ENCODE peak calls at places on chromosomes 16 and 17, in eight cellular contexts. One of them, this sample, is unnamed.
A peak's percentile ranks its signal among the peaks of the same experiment; 100 is the strongest.

GRCh38 chr17:66829883-66830282 is 5.0 kb upstream of the CACNG5 start:
- DNase-seq in breast epithelium: no peak
- DNase-seq in HCT116: no peak
- DNase-seq in lung: no peak
- DNase-seq in mucosa of descending colon: no peak
- DNase-seq in brain microvascular endothelial cell: no peak
- DNase-seq in cardiac fibroblast: no peak
- DNase-seq in colonic mucosa: no peak
- DNase-seq in this sample: no peak

GRCh38 chr17:50728112-50728429 is 8.7 kb downstream of the LUC7L3 start:
- DNase-seq in breast epithelium: no peak
- DNase-seq in HCT116: no peak
- DNase-seq in lung: no peak
- DNase-seq in mucosa of descending colon: no peak
- DNase-seq in brain microvascular endothelial cell: no peak
- DNase-seq in cardiac fibroblast: no peak
- DNase-seq in colonic mucosa: no peak
- DNase-seq in this sample: no peak

GRCh38 chr16:1037023-1037933 is 35.3 kb upstream of the SSTR5 start:
- DNase-seq in breast epithelium: no peak
- DNase-seq in HCT116: no peak
- DNase-seq in lung: no peak
- DNase-seq in mucosa of descending colon: no peak
- DNase-seq in brain microvascular endothelial cell: no peak
- DNase-seq in cardiac fibroblast: peak; percentile 18
- DNase-seq in colonic mucosa: no peak
- DNase-seq in this sample: peak; percentile 4

GRCh38 chr16:61146429-61146828 is 889.8 kb downstream of the CDH8 start:
- DNase-seq in breast epithelium: no peak
- DNase-seq in HCT116: no peak
- DNase-seq in lung: no peak
- DNase-seq in mucosa of descending colon: no peak
- DNase-seq in brain microvascular endothelial cell: no peak
- DNase-seq in cardiac fibroblast: no peak
- DNase-seq in colonic mucosa: no peak
- DNase-seq in this sample: no peak

GRCh38 chr16:30893744-30894539 is at the start of gene BCL7C:
- DNase-seq in breast epithelium: peak; percentile 89
- DNase-seq in HCT116: peak; percentile 65
- DNase-seq in lung: peak; percentile 93
- DNase-seq in mucosa of descending colon: peak; percentile 96
- DNase-seq in brain microvascular endothelial cell: peak; percentile 62
- DNase-seq in cardiac fibroblast: peak; percentile 82
- DNase-seq in colonic mucosa: peak; percentile 95
- DNase-seq in this sample: peak; percentile 92

GRCh38 chr16:31331141-31331764 is 23.7 kb upstream of the ITGAX start:
- DNase-seq in breast epithelium: no peak
- DNase-seq in HCT116: no peak
- DNase-seq in lung: no peak
- DNase-seq in mucosa of descending colon: no peak
- DNase-seq in brain microvascular endothelial cell: no peak
- DNase-seq in cardiac fibroblast: no peak
- DNase-seq in colonic mucosa: no peak
- DNase-seq in this sample: no peak

GRCh38 chr17:72353502-72353901 is 232.7 kb downstream of the SOX9 start:
- DNase-seq in breast epithelium: no peak
- DNase-seq in HCT116: no peak
- DNase-seq in lung: no peak
- DNase-seq in mucosa of descending colon: no peak
- DNase-seq in brain microvascular endothelial cell: no peak
- DNase-seq in cardiac fibroblast: no peak
- DNase-seq in colonic mucosa: no peak
- DNase-seq in this sample: no peak

GRCh38 chr17:45046536-45047125 is 4.8 kb downstream of the DCAKD start:
- DNase-seq in breast epithelium: no peak
- DNase-seq in HCT116: no peak
- DNase-seq in lung: no peak
- DNase-seq in mucosa of descending colon: no peak
- DNase-seq in brain microvascular endothelial cell: no peak
- DNase-seq in cardiac fibroblast: peak; percentile 67
- DNase-seq in colonic mucosa: no peak
- DNase-seq in this sample: no peak

GRCh38 chr16:11396241-11397048 is 51.2 kb downstream of the RMI2 start:
- DNase-seq in breast epithelium: peak; percentile 44
- DNase-seq in HCT116: no peak
- DNase-seq in lung: peak; percentile 74
- DNase-seq in mucosa of descending colon: no peak
- DNase-seq in brain microvascular endothelial cell: peak; percentile 49
- DNase-seq in cardiac fibroblast: peak; percentile 61
- DNase-seq in colonic mucosa: peak; percentile 73
- DNase-seq in this sample: peak; percentile 68

GRCh38 chr16:88039591-88039990 is 88.4 kb downstream of the BANP start:
- DNase-seq in breast epithelium: no peak
- DNase-seq in HCT116: no peak
- DNase-seq in lung: no peak
- DNase-seq in mucosa of descending colon: no peak
- DNase-seq in brain microvascular endothelial cell: no peak
- DNase-seq in cardiac fibroblast: no peak
- DNase-seq in colonic mucosa: no peak
- DNase-seq in this sample: no peak

GRCh38 chr17:48563385-48563838 is 14.7 kb downstream of the HOXB4 start:
- DNase-seq in breast epithelium: no peak
- DNase-seq in HCT116: no peak
- DNase-seq in lung: no peak
- DNase-seq in mucosa of descending colon: no peak
- DNase-seq in brain microvascular endothelial cell: no peak
- DNase-seq in cardiac fibroblast: no peak
- DNase-seq in colonic mucosa: no peak
- DNase-seq in this sample: no peak

GRCh38 chr17:48564200-48565023 is 13.7 kb downstream of the HOXB4 start:
- DNase-seq in breast epithelium: no peak
- DNase-seq in HCT116: no peak
- DNase-seq in lung: no peak
- DNase-seq in mucosa of descending colon: no peak
- DNase-seq in brain microvascular endothelial cell: no peak
- DNase-seq in cardiac fibroblast: no peak
- DNase-seq in colonic mucosa: no peak
- DNase-seq in this sample: no peak

GRCh38 chr17:48561894-48562810 is 16.0 kb downstream of the HOXB4 start:
- DNase-seq in breast epithelium: no peak
- DNase-seq in HCT116: no peak
- DNase-seq in lung: no peak
- DNase-seq in mucosa of descending colon: no peak
- DNase-seq in brain microvascular endothelial cell: no peak
- DNase-seq in cardiac fibroblast: no peak
- DNase-seq in colonic mucosa: no peak
- DNase-seq in this sample: no peak

GRCh38 chr17:48563867-48564199 is 14.3 kb downstream of the HOXB4 start:
- DNase-seq in breast epithelium: no peak
- DNase-seq in HCT116: no peak
- DNase-seq in lung: no peak
- DNase-seq in mucosa of descending colon: no peak
- DNase-seq in brain microvascular endothelial cell: no peak
- DNase-seq in cardiac fibroblast: no peak
- DNase-seq in colonic mucosa: no peak
- DNase-seq in this sample: no peak

GRCh38 chr17:48562934-48563333 is 15.2 kb downstream of the HOXB4 start:
- DNase-seq in breast epithelium: no peak
- DNase-seq in HCT116: no peak
- DNase-seq in lung: no peak
- DNase-seq in mucosa of descending colon: no peak
- DNase-seq in brain microvascular endothelial cell: no peak
- DNase-seq in cardiac fibroblast: no peak
- DNase-seq in colonic mucosa: no peak
- DNase-seq in this sample: no peak
- TF ChIP-seq CTCF in breast epithelium: no peak
- TF ChIP-seq CTCF in HCT116: no peak
- TF ChIP-seq CTCF in lung: no peak
- TF ChIP-seq CTCF in mucosa of descending colon: no peak
- TF ChIP-seq CTCF in brain microvascular endothelial cell: no peak
- TF ChIP-seq CTCF in cardiac fibroblast: no peak
- TF ChIP-seq CTCF in colonic mucosa: no peak
- TF ChIP-seq CTCF in this sample: no peak

GRCh38 chr16:55711959-55712876 is 56.4 kb downstream of the SLC6A2 start:
- DNase-seq in breast epithelium: no peak
- DNase-seq in HCT116: peak; percentile 31
- DNase-seq in lung: peak; percentile 69
- DNase-seq in mucosa of descending colon: no peak
- DNase-seq in brain microvascular endothelial cell: peak; percentile 53
- DNase-seq in cardiac fibroblast: peak; percentile 63
- DNase-seq in colonic mucosa: peak; percentile 49
- DNase-seq in this sample: peak; percentile 55
- TF ChIP-seq CTCF in breast epithelium: peak; percentile 68
- TF ChIP-seq CTCF in HCT116: peak; percentile 68
- TF ChIP-seq CTCF in lung: peak; percentile 51
- TF ChIP-seq CTCF in mucosa of descending colon: no peak
- TF ChIP-seq CTCF in brain microvascular endothelial cell: peak; percentile 78
- TF ChIP-seq CTCF in cardiac fibroblast: peak; percentile 60
- TF ChIP-seq CTCF in colonic mucosa: peak; percentile 39
- TF ChIP-seq CTCF in this sample: peak; percentile 67

DNA sequence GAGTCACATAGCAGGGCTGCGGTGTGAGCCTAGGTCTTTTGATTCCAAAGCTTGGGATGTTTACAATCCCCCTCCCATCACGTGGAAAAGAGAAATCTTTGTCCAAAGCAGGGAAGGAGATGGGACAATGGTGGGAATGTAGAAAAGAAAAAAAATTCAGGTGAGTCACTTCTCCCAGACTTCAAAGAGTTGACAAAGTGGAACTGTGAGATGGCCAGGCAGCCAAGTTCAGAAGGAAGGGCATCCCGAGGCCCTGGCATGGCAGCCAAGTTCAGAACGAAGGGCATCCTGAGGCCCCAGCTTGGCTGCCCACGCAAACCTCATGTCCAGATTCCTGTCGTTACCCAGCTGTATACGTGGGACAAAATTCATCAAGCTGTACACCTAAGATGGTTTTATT is 47.5 kb downstream of the FOXL1 start:
- DNase-seq in breast epithelium: peak; percentile 54
- DNase-seq in HCT116: no peak
- DNase-seq in lung: no peak
- DNase-seq in mucosa of descending colon: no peak
- DNase-seq in brain microvascular endothelial cell: no peak
- DNase-seq in cardiac fibroblast: no peak
- DNase-seq in colonic mucosa: no peak
- DNase-seq in this sample: no peak
- TF ChIP-seq CTCF in breast epithelium: no peak
- TF ChIP-seq CTCF in HCT116: no peak
- TF ChIP-seq CTCF in lung: no peak
- TF ChIP-seq CTCF in mucosa of descending colon: no peak
- TF ChIP-seq CTCF in brain microvascular endothelial cell: no peak
- TF ChIP-seq CTCF in cardiac fibroblast: no peak
- TF ChIP-seq CTCF in colonic mucosa: no peak
- TF ChIP-seq CTCF in this sample: no peak

GRCh38 chr16:89168381-89169189 is 3.0 kb upstream of the CDH15 start:
- DNase-seq in breast epithelium: no peak
- DNase-seq in HCT116: no peak
- DNase-seq in lung: no peak
- DNase-seq in mucosa of descending colon: no peak
- DNase-seq in brain microvascular endothelial cell: no peak
- DNase-seq in cardiac fibroblast: no peak
- DNase-seq in colonic mucosa: no peak
- DNase-seq in this sample: no peak
- TF ChIP-seq CTCF in breast epithelium: no peak
- TF ChIP-seq CTCF in HCT116: peak; percentile 39
- TF ChIP-seq CTCF in lung: no peak
- TF ChIP-seq CTCF in mucosa of descending colon: no peak
- TF ChIP-seq CTCF in brain microvascular endothelial cell: peak; percentile 21
- TF ChIP-seq CTCF in cardiac fibroblast: peak; percentile 2
- TF ChIP-seq CTCF in colonic mucosa: no peak
- TF ChIP-seq CTCF in this sample: no peak

GRCh38 chr17:22704674-22705073 is 1012.4 kb downstream of the KCNJ18 start:
- DNase-seq in breast epithelium: no peak
- DNase-seq in HCT116: no peak
- DNase-seq in lung: no peak
- DNase-seq in mucosa of descending colon: no peak
- DNase-seq in brain microvascular endothelial cell: no peak
- DNase-seq in cardiac fibroblast: no peak
- DNase-seq in colonic mucosa: no peak
- DNase-seq in this sample: no peak
- TF ChIP-seq CTCF in breast epithelium: no peak
- TF ChIP-seq CTCF in HCT116: no peak
- TF ChIP-seq CTCF in lung: no peak
- TF ChIP-seq CTCF in mucosa of descending colon: no peak
- TF ChIP-seq CTCF in brain microvascular endothelial cell: no peak
- TF ChIP-seq CTCF in cardiac fibroblast: no peak
- TF ChIP-seq CTCF in colonic mucosa: no peak
- TF ChIP-seq CTCF in this sample: no peak

GRCh38 chr16:25106567-25107465 is 4.7 kb upstream of the LCMT1 start:
- DNase-seq in breast epithelium: peak; percentile 93
- DNase-seq in HCT116: peak; percentile 79
- DNase-seq in lung: peak; percentile 96
- DNase-seq in mucosa of descending colon: peak; percentile 97
- DNase-seq in brain microvascular endothelial cell: peak; percentile 85
- DNase-seq in cardiac fibroblast: peak; percentile 86
- DNase-seq in colonic mucosa: peak; percentile 95
- DNase-seq in this sample: peak; percentile 85
- TF ChIP-seq CTCF in breast epithelium: peak; percentile 17
- TF ChIP-seq CTCF in HCT116: peak; percentile 57
- TF ChIP-seq CTCF in lung: peak; percentile 11
- TF ChIP-seq CTCF in mucosa of descending colon: no peak
- TF ChIP-seq CTCF in brain microvascular endothelial cell: peak; percentile 33
- TF ChIP-seq CTCF in cardiac fibroblast: no peak
- TF ChIP-seq CTCF in colonic mucosa: no peak
- TF ChIP-seq CTCF in this sample: peak; percentile 33

GRCh38 chr17:32276217-32276616 is 10.6 kb downstream of the RHBDL3 start:
- DNase-seq in breast epithelium: no peak
- DNase-seq in HCT116: no peak
- DNase-seq in lung: no peak
- DNase-seq in mucosa of descending colon: no peak
- DNase-seq in brain microvascular endothelial cell: no peak
- DNase-seq in cardiac fibroblast: no peak
- DNase-seq in colonic mucosa: no peak
- DNase-seq in this sample: no peak

GRCh38 chr17:32271844-32272243 is 6.2 kb downstream of the RHBDL3 start:
- DNase-seq in breast epithelium: no peak
- DNase-seq in HCT116: no peak
- DNase-seq in lung: no peak
- DNase-seq in mucosa of descending colon: no peak
- DNase-seq in brain microvascular endothelial cell: no peak
- DNase-seq in cardiac fibroblast: no peak
- DNase-seq in colonic mucosa: no peak
- DNase-seq in this sample: no peak

GRCh38 chr17:32275060-32276042 is 9.7 kb downstream of the RHBDL3 start:
- DNase-seq in breast epithelium: no peak
- DNase-seq in HCT116: peak; percentile 23
- DNase-seq in lung: no peak
- DNase-seq in mucosa of descending colon: no peak
- DNase-seq in brain microvascular endothelial cell: peak; percentile 86
- DNase-seq in cardiac fibroblast: peak; percentile 92
- DNase-seq in colonic mucosa: no peak
- DNase-seq in this sample: peak; percentile 71

GRCh38 chr17:32274643-32275042 is 9.0 kb downstream of the RHBDL3 start:
- DNase-seq in breast epithelium: no peak
- DNase-seq in HCT116: no peak
- DNase-seq in lung: no peak
- DNase-seq in mucosa of descending colon: no peak
- DNase-seq in brain microvascular endothelial cell: no peak
- DNase-seq in cardiac fibroblast: no peak
- DNase-seq in colonic mucosa: no peak
- DNase-seq in this sample: no peak

GRCh38 chr17:32274101-32274500 is 8.5 kb downstream of the RHBDL3 start:
- DNase-seq in breast epithelium: no peak
- DNase-seq in HCT116: no peak
- DNase-seq in lung: no peak
- DNase-seq in mucosa of descending colon: no peak
- DNase-seq in brain microvascular endothelial cell: no peak
- DNase-seq in cardiac fibroblast: no peak
- DNase-seq in colonic mucosa: no peak
- DNase-seq in this sample: no peak
- TF ChIP-seq CTCF in breast epithelium: no peak
- TF ChIP-seq CTCF in HCT116: no peak
- TF ChIP-seq CTCF in lung: no peak
- TF ChIP-seq CTCF in mucosa of descending colon: no peak
- TF ChIP-seq CTCF in brain microvascular endothelial cell: no peak
- TF ChIP-seq CTCF in cardiac fibroblast: no peak
- TF ChIP-seq CTCF in colonic mucosa: no peak
- TF ChIP-seq CTCF in this sample: no peak

This sample was measured in fibroblast of villous mesenchyme.